ENCODE peak calls at places on chromosome 1, in six cellular contexts. T is A172; I is CD8-positive, alpha-beta T cell; Q is Right ventricle myocardium superior; L is left ventricle myocardium superior; K is NCI-H2081. P is an unnamed sample.

GRCh38 chr1:200364121-200364759 is 45.6 kb downstream of the ZNF281 start:
- DNase-seq in Q (no peak), K (no peak), T (peak), L (no peak), I (no peak), P (no peak)

GRCh38 chr1:8987881-8988617 is 38.2 kb downstream of the SLC2A7 start:
- DNase-seq in K (peak), I (peak), L (peak), Q (peak), T (peak), P (peak)

GRCh38 chr1:168932539-168932938 is 174.0 kb upstream of the ATP1B1 start:
- DNase-seq in K (no peak), L (no peak), Q (no peak), T (peak), I (no peak), P (no peak)

GRCh38 chr1:6209661-6210605 is 4.0 kb downstream of the RNF207 start:
- DNase-seq in Q (no peak), L (no peak), T (no peak), K (no peak), I (no peak), P (no peak)

GRCh38 chr1:98662354-98662665 is 789 bp downstream of the SNX7 start:
- DNase-seq in L (no peak), K (peak), Q (no peak), T (peak), I (no peak), P (no peak)

GRCh38 chr1:202578001-202578500 is 132.2 kb downstream of the SYT2 start:
- DNase-seq in T (no peak), L (no peak), K (no peak), I (no peak), Q (no peak), P (no peak)

GRCh38 chr1:42282867-42283583 is 52.0 kb downstream of the FOXJ3 start:
- DNase-seq in L (no peak), I (no peak), Q (no peak), K (no peak), T (peak), P (no peak)

GRCh38 chr1:203271962-203272632 is 33.2 kb upstream of the BTG2 start:
- DNase-seq in L (peak), T (no peak), I (no peak), K (no peak), Q (peak), P (no peak)

GRCh38 chr1:116919802-116920201 is 10.1 kb downstream of the PTGFRN start:
- DNase-seq in Q (no peak), L (peak), T (no peak), I (peak), K (no peak), P (no peak)

P was measured in substantia nigra.